ENCODE peak calls at places on chromosomes 16 and 17, in eight cellular contexts. U is left ventricle myocardium inferior; L is lower lobe of right lung; D is naive thymus-derived CD4-positive, alpha-beta T cell; J is posterior cingulate gyrus; T is psoas muscle; R is HTR-8/SVneo; B is GM18507. V is an unnamed sample.

GRCh38 chr17:74770498-74771318 is 5.4 kb downstream of the NAT9 start:
- DNase-seq in B (no peak), J (peak), L (peak), U (peak), R (peak), T (peak), D (peak), V (peak)

GRCh38 chr17:18038149-18038850 is 668 bp downstream of the ATPAF2 start:
- DNase-seq in L (no peak), D (no peak), J (no peak), U (no peak), T (no peak), R (no peak), B (no peak), V (no peak)

GRCh38 chr17:74632196-74632540 is 8.6 kb upstream of the CD300E start:
- DNase-seq in D (no peak), T (no peak), B (no peak), L (no peak), J (no peak), U (no peak), R (no peak), V (no peak)

GRCh38 chr16:57478396-57479024 is 7.8 kb downstream of the DOK4 start:
- DNase-seq in B (no peak), L (no peak), J (no peak), R (no peak), U (no peak), D (no peak), T (no peak), V (no peak)

GRCh38 chr17:66939461-66940114 is 24.9 kb upstream of the CACNG4 start:
- DNase-seq in J (no peak), U (no peak), B (no peak), T (no peak), R (no peak), D (no peak), L (no peak), V (no peak)

GRCh38 chr16:89277641-89278341 is 60.3 kb downstream of the ZNF778 start:
- DNase-seq in U (peak), J (no peak), T (no peak), B (no peak), D (no peak), R (no peak), L (no peak), V (no peak)

GRCh38 chr16:6122401-6122800 is 1024.8 kb upstream of the EEF2KMT start:
- DNase-seq in T (no peak), U (no peak), L (no peak), B (no peak), D (no peak), J (no peak), R (no peak), V (no peak)

GRCh38 chr16:66344533-66345145 is 21.9 kb upstream of the CDH5 start:
- DNase-seq in J (no peak), D (peak), R (peak), B (no peak), L (no peak), U (no peak), T (no peak), V (peak)

GRCh38 chr16:586645-587590 is 2.9 kb upstream of the RAB40C start:
- DNase-seq in T (no peak), J (peak), U (no peak), D (no peak), L (peak), R (no peak), B (no peak), V (no peak)

GRCh38 chr16:53061701-53062159 is 6.9 kb downstream of the CHD9 start:
- DNase-seq in L (peak), R (no peak), B (peak), U (peak), T (no peak), J (no peak), D (no peak), V (no peak)

GRCh38 chr17:12365805-12366204 is 299.9 kb upstream of the MYOCD start:
- DNase-seq in T (no peak), J (no peak), U (no peak), D (no peak), L (no peak), R (no peak), B (no peak), V (no peak)

GRCh38 chr17:31699281-31699680 is 159.8 kb downstream of the COPRS start:
- DNase-seq in J (no peak), U (no peak), T (no peak), B (no peak), D (no peak), R (no peak), L (no peak), V (no peak)

GRCh38 chr17:80792373-80792781 is 199.3 kb upstream of the CHMP6 start:
- DNase-seq in T (peak), R (no peak), B (no peak), U (no peak), L (no peak), J (no peak), D (no peak), V (no peak)

GRCh38 chr16:86044881-86045600 is 146.1 kb downstream of the IRF8 start:
- DNase-seq in B (no peak), R (no peak), J (no peak), U (no peak), L (no peak), D (peak), T (no peak), V (no peak)

GRCh38 chr17:81339180-81339501 is 44.0 kb upstream of the SLC38A10 start:
- DNase-seq in B (no peak), D (no peak), T (no peak), R (no peak), L (no peak), J (no peak), U (no peak), V (no peak)

GRCh38 chr16:50613281-50613991 is 65.2 kb downstream of the NKD1 start:
- DNase-seq in L (no peak), U (no peak), J (no peak), R (no peak), B (no peak), D (no peak), T (no peak), V (no peak)

GRCh38 chr16:22670044-22670536 is 143.9 kb upstream of the HS3ST2 start:
- DNase-seq in T (no peak), L (no peak), U (no peak), B (no peak), J (no peak), R (no peak), D (no peak), V (no peak)

GRCh38 chr17:4658478-4659305 is 17.2 kb upstream of the ALOX15 start:
- DNase-seq in L (no peak), U (no peak), J (no peak), D (no peak), T (no peak), R (peak), B (no peak), V (no peak)

GRCh38 chr16:29308644-29309546 is 97.6 kb downstream of the NPIPB11 start:
- DNase-seq in R (no peak), J (no peak), B (no peak), L (no peak), U (no peak), T (no peak), D (no peak), V (no peak)

GRCh38 chr17:77318491-77319210 is 177.9 kb downstream of the SEC14L1 start:
- DNase-seq in L (peak), D (no peak), R (no peak), T (peak), U (no peak), B (no peak), J (no peak), V (no peak)

GRCh38 chr16:84841787-84842300 is 22.1 kb downstream of the CRISPLD2 start:
- DNase-seq in D (no peak), B (no peak), U (no peak), J (no peak), L (peak), R (no peak), T (peak), V (no peak)

GRCh38 chr16:4624827-4625616 is 396 bp downstream of the MGRN1 start:
- DNase-seq in U (peak), D (peak), T (peak), B (peak), L (peak), R (peak), J (peak), V (peak)

GRCh38 chr17:40462343-40463121 is 19.3 kb downstream of the IGFBP4 start:
- DNase-seq in R (no peak), D (no peak), U (no peak), B (no peak), T (no peak), J (no peak), L (no peak), V (no peak)

GRCh38 chr17:80507965-80508364 is 31.6 kb upstream of the NPTX1 start:
- DNase-seq in L (no peak), J (no peak), B (no peak), T (no peak), R (no peak), U (no peak), D (no peak), V (no peak)

GRCh38 chr17:66841328-66841727 is 6.4 kb downstream of the CACNG5 start:
- DNase-seq in L (no peak), D (no peak), B (no peak), J (no peak), R (no peak), T (no peak), U (no peak), V (no peak)

GRCh38 chr16:81836279-81837054 is 57.4 kb downstream of the PLCG2 start:
- DNase-seq in T (no peak), J (no peak), D (no peak), R (no peak), B (no peak), L (no peak), U (no peak), V (no peak)

GRCh38 chr17:16251556-16251955 is 34.5 kb downstream of the PIGL start:
- DNase-seq in B (no peak), J (no peak), L (no peak), R (no peak), T (no peak), D (no peak), U (no peak), V (no peak)

GRCh38 chr17:45050680-45051059 is 762 bp downstream of the DCAKD start:
- DNase-seq in L (no peak), J (no peak), T (no peak), R (no peak), B (no peak), D (peak), U (no peak), V (peak)

GRCh38 chr17:67105213-67105612 is 60.9 kb downstream of the CACNG1 start:
- DNase-seq in B (no peak), R (no peak), J (no peak), U (no peak), L (no peak), T (no peak), D (no peak), V (no peak)

GRCh38 chr17:56047321-56047720 is 106.0 kb upstream of the ANKFN1 start:
- DNase-seq in L (no peak), R (no peak), U (no peak), B (no peak), T (no peak), J (no peak), D (no peak), V (no peak)

GRCh38 chr17:63421681-63422645 is 24.1 kb downstream of the CYB561 start:
- DNase-seq in B (no peak), L (no peak), R (no peak), T (no peak), D (no peak), U (no peak), J (no peak), V (no peak)

GRCh38 chr17:60390881-60391418 is 983 bp downstream of the USP32 start:
- DNase-seq in R (peak), J (no peak), L (peak), D (no peak), U (no peak), B (no peak), T (peak), V (peak)

GRCh38 chr17:76027159-76027839 is at the start of gene EVPL:
- DNase-seq in T (no peak), U (no peak), L (peak), R (no peak), J (no peak), D (no peak), B (no peak), V (no peak)

GRCh38 chr17:31085563-31085962 is 9.2 kb upstream of the NF1 start:
- DNase-seq in D (no peak), J (no peak), U (no peak), T (no peak), B (no peak), L (no peak), R (no peak), V (no peak)

GRCh38 chr16:86080131-86080875 is 181.3 kb downstream of the IRF8 start:
- DNase-seq in J (no peak), T (no peak), B (no peak), D (no peak), R (no peak), U (no peak), L (no peak), V (no peak)

GRCh38 chr17:12536021-12536420 is 129.7 kb upstream of the MYOCD start:
- DNase-seq in L (no peak), T (no peak), B (no peak), J (no peak), D (no peak), U (no peak), R (no peak), V (no peak)

V was measured in immature natural killer cell.